ENCODE peak calls at places on chromosomes 13 and 19, in five cellular contexts. U is H9; J is activated CD4-positive, alpha-beta T cell treated with anti-CD3 and anti-CD28 coated beads for 48 hours; D is NCI-H1092; S is CD4-positive, alpha-beta T cell. M is an unnamed sample.

GRCh38 chr13:110568649-110569048 is 7.1 kb upstream of the RAB20 start:
- DNase-seq in U (no peak), J (no peak), D (no peak), S (no peak), M (no peak)

GRCh38 chr19:18274776-18275356 is 614 bp upstream of the IQCN start:
- DNase-seq in U (peak; percentile 73), J (no peak), D (no peak), S (no peak), M (peak; percentile 60)

GRCh38 chr13:49869514-49869913 is 66.6 kb downstream of the SPRYD7 start:
- DNase-seq in U (peak; percentile 67), J (no peak), D (no peak), S (no peak), M (peak; percentile 61)

GRCh38 chr13:23321534-23322241 is 111.8 kb downstream of the SACS start:
- DNase-seq in U (no peak), J (peak; percentile 19), D (no peak), S (no peak), M (no peak)

GRCh38 chr19:11008111-11008510 is 47.3 kb downstream of the SMARCA4 start:
- DNase-seq in U (no peak), J (no peak), D (no peak), S (no peak), M (no peak)

GRCh38 chr13:110944121-110944967 is 29.5 kb upstream of the ANKRD10 start:
- DNase-seq in U (peak; percentile 57), J (peak; percentile 56), D (peak; percentile 68), S (no peak), M (peak; percentile 65)

GRCh38 chr13:74573654-74574053 is 439.4 kb upstream of the KLF12 start:
- DNase-seq in U (peak; percentile 58), J (peak; percentile 51), D (peak; percentile 15), S (no peak), M (peak; percentile 71)

GRCh38 chr19:45607071-45608029 is 5.3 kb upstream of the GPR4 start:
- DNase-seq in U (peak; percentile 90), J (peak; percentile 50), D (peak; percentile 9), S (no peak), M (peak; percentile 89)

GRCh38 chr13:49690133-49690989 is 925 bp downstream of the EBPL start:
- DNase-seq in U (no peak), J (peak; percentile 21), D (peak; percentile 24), S (no peak), M (peak; percentile 3)